ENCODE peak calls at places on chromosomes 16 and 17, in five cellular contexts. R is ovary; B is frontal cortex; L is naive thymus-derived CD4-positive, alpha-beta T cell; S is hypothalamus. N is an unnamed sample.

GRCh38 chr17:66190738-66191606 is 961 bp downstream of the CEP112 start:
- DNase-seq in R (no peak), B (peak), L (no peak), S (peak), N (no peak)

GRCh38 chr16:46833465-46833810 is 2.5 kb upstream of the C16orf87 start:
- DNase-seq in B (no peak), S (no peak), R (no peak), L (no peak), N (no peak)

GRCh38 chr17:78925234-78925633 is at the start of gene TIMP2:
- DNase-seq in S (peak), R (peak), L (peak), B (peak), N (peak)

GRCh38 chr17:63082952-63083351 is 116.9 kb downstream of the TANC2 start:
- DNase-seq in B (no peak), R (no peak), S (no peak), L (no peak), N (no peak)

GRCh38 chr16:53973021-53973420 is 269.1 kb downstream of the FTO start:
- DNase-seq in L (no peak), B (no peak), R (no peak), S (no peak), N (no peak)

GRCh38 chr16:66103245-66103644 is 263.2 kb upstream of the CDH5 start:
- DNase-seq in B (no peak), R (no peak), L (no peak), S (no peak), N (no peak)

GRCh38 chr17:49016775-49017463 is 19.7 kb downstream of the IGF2BP1 start:
- DNase-seq in R (no peak), S (peak), L (no peak), B (peak), N (no peak)

GRCh38 chr16:11609474-11610120 is 22.9 kb upstream of the LITAF start:
- DNase-seq in S (no peak), B (no peak), R (no peak), L (no peak), N (no peak)

GRCh38 chr16:81693047-81693446 is 86.0 kb upstream of the PLCG2 start:
- DNase-seq in B (no peak), R (no peak), L (no peak), S (peak), N (no peak)

GRCh38 chr17:77320501-77321256 is 179.9 kb downstream of the SEC14L1 start:
- DNase-seq in S (no peak), B (no peak), R (peak), L (no peak), N (peak)

GRCh38 chr16:85735225-85735722 is 15.6 kb downstream of the C16orf74 start:
- DNase-seq in R (no peak), B (no peak), L (peak), S (no peak), N (no peak)

GRCh38 chr17:57485916-57486315 is 229.6 kb downstream of the MSI2 start:
- DNase-seq in R (no peak), L (no peak), B (no peak), S (no peak), N (no peak)

GRCh38 chr17:81090361-81091133 is 55.6 kb downstream of the BAIAP2 start:
- DNase-seq in L (no peak), B (no peak), R (no peak), S (no peak), N (no peak)

GRCh38 chr17:58693208-58693607 is 806 bp downstream of the RAD51C start:
- DNase-seq in R (no peak), L (no peak), S (no peak), B (no peak), N (no peak)

GRCh38 chr16:68194263-68194662 is 41.7 kb downstream of the ESRP2 start:
- DNase-seq in L (no peak), S (no peak), R (no peak), B (no peak), N (no peak)

GRCh38 chr16:24070851-24071250 is 185.3 kb upstream of the CACNG3 start:
- DNase-seq in S (no peak), R (no peak), L (peak), B (peak), N (no peak)

GRCh38 chr17:34610506-34610905 is 31.1 kb downstream of the TMEM132E start:
- DNase-seq in L (no peak), S (no peak), R (no peak), B (no peak), N (no peak)

GRCh38 chr17:2701996-2702741 is 9.4 kb downstream of the CLUH start:
- DNase-seq in B (peak), R (peak), L (no peak), S (no peak), N (no peak)

N was measured in occipital lobe.